ENCODE peak calls at places on chromosomes 16 and 17, in six cellular contexts. Z, W, M, V, X and U are unnamed samples.

GRCh38 chr16:30535106-30535776 is 583 bp upstream of the ZNF747 start:
- DNase-seq in Z (no peak), W (no peak), M (no peak), V (no peak), X (no peak), U (no peak)

GRCh38 chr17:40312131-40312731 is 3.3 kb downstream of the RARA start:
- DNase-seq in Z (no peak), W (no peak), M (no peak), V (no peak), X (no peak), U (no peak)

GRCh38 chr16:55284718-55285099 is 39.3 kb upstream of the IRX6 start:
- DNase-seq in Z (no peak), W (no peak), M (no peak), V (no peak), X (no peak), U (no peak)

GRCh38 chr16:79170565-79171242 is 429.8 kb downstream of the MAF start:
- DNase-seq in Z (no peak), W (no peak), M (no peak), V (no peak), X (no peak), U (no peak)

GRCh38 chr17:40181205-40181604 is 3.9 kb downstream of the RAPGEFL1 start:
- DNase-seq in Z (no peak), W (no peak), M (no peak), V (no peak), X (no peak), U (no peak)

GRCh38 chr17:82031303-82031884 is at the start of gene RAC3:
- DNase-seq in Z (peak), W (peak), M (no peak), V (no peak), X (no peak), U (no peak)

GRCh38 chr17:4331614-4332013 is 34.9 kb downstream of the UBE2G1 start:
- DNase-seq in Z (peak), W (peak), M (no peak), V (no peak), X (no peak), U (peak)

GRCh38 chr17:21174186-21174585 is 39.8 kb downstream of the TMEM11 start:
- DNase-seq in Z (no peak), W (no peak), M (no peak), V (no peak), X (no peak), U (no peak)

GRCh38 chr17:2106308-2106707 is 51.4 kb downstream of the HIC1 start:
- DNase-seq in Z (no peak), W (no peak), M (no peak), V (no peak), X (no peak), U (no peak)

GRCh38 chr16:4693956-4694663 is 748 bp downstream of the NUDT16L1 start:
- DNase-seq in Z (peak), W (peak), M (no peak), V (no peak), X (no peak), U (peak)

GRCh38 chr16:53414381-53414780 is 19.9 kb upstream of the RBL2 start:
- DNase-seq in Z (no peak), W (no peak), M (no peak), V (no peak), X (no peak), U (no peak)

GRCh38 chr16:1613728-1614225 is 1.6 kb downstream of the CRAMP1 start:
- DNase-seq in Z (no peak), W (no peak), M (no peak), V (no peak), X (no peak), U (no peak)

GRCh38 chr17:56130030-56130429 is 23.2 kb upstream of the ANKFN1 start:
- DNase-seq in Z (no peak), W (no peak), M (no peak), V (no peak), X (no peak), U (no peak)

GRCh38 chr17:55053855-55054254 is 85.3 kb downstream of the STXBP4 start:
- DNase-seq in Z (no peak), W (no peak), M (no peak), V (no peak), X (no peak), U (no peak)

GRCh38 chr16:24734382-24734781 is 4.9 kb downstream of the TNRC6A start:
- DNase-seq in Z (no peak), W (no peak), M (no peak), V (no peak), X (no peak), U (no peak)

GRCh38 chr17:50893183-50893993 is 27.2 kb upstream of the TOB1 start:
- DNase-seq in Z (no peak), W (no peak), M (no peak), V (no peak), X (peak), U (no peak)

GRCh38 chr17:83062011-83062817 is 17.2 kb upstream of the METRNL start:
- DNase-seq in Z (no peak), W (no peak), M (no peak), V (peak), X (no peak), U (no peak)

GRCh38 chr17:9232155-9232475 is 210.8 kb downstream of the NTN1 start:
- DNase-seq in Z (no peak), W (no peak), M (no peak), V (no peak), X (no peak), U (no peak)

GRCh38 chr17:17935321-17936271 is 36.6 kb downstream of the TOM1L2 start:
- DNase-seq in Z (no peak), W (no peak), M (no peak), V (no peak), X (peak), U (no peak)

GRCh38 chr17:50051082-50051576 is 4.8 kb upstream of the ITGA3 start:
- DNase-seq in Z (peak), W (no peak), M (no peak), V (no peak), X (no peak), U (no peak)

GRCh38 chr17:59357219-59357699 is 25.8 kb downstream of the YPEL2 start:
- DNase-seq in Z (no peak), W (no peak), M (no peak), V (no peak), X (no peak), U (no peak)

GRCh38 chr17:49969134-49969759 is at the start of gene DLX4:
- DNase-seq in Z (peak), W (no peak), M (no peak), V (peak), X (no peak), U (peak)

GRCh38 chr17:42760652-42761581 is at the start of gene RAMP2:
- DNase-seq in Z (no peak), W (no peak), M (no peak), V (peak), X (no peak), U (no peak)

DNA sequence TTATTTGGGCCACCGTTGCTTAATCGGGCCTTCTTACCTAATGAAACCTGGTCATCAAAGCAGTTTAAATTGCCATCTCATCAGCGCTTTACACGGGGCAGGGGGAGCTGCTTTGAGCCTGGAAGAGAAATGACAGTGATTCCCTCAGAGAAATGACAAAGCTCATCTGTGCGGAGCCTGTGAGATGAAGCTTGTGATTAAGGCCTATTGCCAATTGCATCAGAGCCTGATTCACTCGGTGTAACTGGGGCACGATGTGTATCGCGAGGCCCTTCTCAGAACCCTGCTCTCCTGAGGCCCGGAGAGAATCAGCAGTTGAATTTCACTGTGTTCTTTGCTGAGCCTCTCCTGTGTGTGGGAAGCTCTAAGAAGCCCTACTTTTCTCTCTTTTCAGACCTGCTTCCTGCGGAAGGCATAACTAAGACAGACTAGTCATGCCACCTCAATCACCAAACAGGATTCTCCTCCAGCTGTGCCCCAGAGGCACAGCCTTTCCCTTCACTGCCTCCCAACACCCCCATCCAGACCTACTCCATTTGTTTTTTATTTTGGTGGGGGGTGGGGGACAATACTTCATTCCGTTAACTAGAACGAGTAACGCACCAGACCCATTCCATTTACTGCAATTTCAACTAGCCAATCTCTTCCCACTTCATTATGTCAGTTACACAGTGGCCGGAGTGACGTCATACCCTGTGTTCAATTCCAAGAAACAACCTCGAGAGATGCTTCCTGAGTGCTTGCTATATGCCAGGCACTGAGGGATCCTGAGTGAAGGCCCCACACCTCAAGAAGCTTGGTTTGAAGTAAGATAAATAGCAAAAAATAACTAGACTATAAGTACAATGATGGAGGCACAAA is 8.9 kb upstream of the SIAH1 start:
- DNase-seq in Z (no peak), W (no peak), M (no peak), V (no peak), X (no peak), U (no peak)
- TF ChIP-seq POLR2AphosphoS5 in Z (no peak), W (no peak), M (no peak), V (no peak), X (no peak), U (no peak)

DNA sequence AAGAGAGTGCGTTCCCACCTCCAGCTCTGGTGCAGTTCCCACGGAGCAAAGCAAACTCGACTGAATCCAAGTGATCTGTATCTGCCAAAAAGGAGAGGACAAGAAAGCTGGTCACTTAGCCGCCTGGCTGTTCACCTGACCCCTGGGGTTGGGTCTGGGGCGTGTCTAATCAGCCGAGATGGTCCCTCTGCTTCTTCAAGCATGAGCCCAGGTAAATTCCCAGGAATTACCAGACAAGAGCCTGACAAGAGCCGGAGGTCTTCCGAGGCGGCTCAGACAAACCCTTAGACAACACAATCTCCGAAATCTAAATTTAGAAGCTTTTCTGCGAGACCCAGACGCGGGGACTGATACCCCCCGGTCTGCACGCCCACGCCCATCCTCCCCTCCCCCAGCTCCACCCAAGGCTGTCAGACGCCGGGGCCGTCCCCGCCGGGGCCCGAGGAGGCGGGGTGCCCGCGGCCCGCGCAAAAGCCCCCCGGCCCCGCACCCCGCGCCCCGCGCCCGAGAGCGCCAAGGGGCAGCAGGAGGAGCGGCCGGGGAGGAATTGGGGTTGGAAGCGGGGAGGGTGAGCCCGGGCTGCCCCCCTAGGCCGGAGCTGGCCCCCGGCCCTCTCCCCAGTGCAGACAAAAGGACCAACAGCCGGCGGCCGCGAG is 661 bp downstream of the ZNF821 start:
- DNase-seq in Z (peak), W (no peak), M (no peak), V (peak), X (no peak), U (peak)
- TF ChIP-seq TAF1 in Z (no peak), W (no peak), M (peak), V (no peak), X (no peak), U (no peak)

DNA sequence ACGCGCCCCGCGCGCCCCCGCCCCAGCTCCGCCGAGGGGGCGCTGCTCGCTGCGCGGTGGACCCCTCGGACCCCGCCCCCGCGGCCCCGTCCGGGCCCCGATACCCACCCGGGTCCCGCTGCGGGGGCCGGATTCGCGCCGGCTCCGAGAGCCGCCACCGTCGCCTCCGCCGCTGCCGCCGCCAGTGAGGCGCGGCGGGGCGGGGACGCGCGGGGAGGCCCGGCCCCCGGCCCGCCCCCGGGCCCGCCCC is at the start of gene TBC1D16:
- DNase-seq in Z (no peak), W (peak), M (no peak), V (no peak), X (no peak), U (no peak)
- TF ChIP-seq POLR2A in Z (no peak), W (no peak), M (no peak), V (no peak), X (no peak), U (no peak)

DNA sequence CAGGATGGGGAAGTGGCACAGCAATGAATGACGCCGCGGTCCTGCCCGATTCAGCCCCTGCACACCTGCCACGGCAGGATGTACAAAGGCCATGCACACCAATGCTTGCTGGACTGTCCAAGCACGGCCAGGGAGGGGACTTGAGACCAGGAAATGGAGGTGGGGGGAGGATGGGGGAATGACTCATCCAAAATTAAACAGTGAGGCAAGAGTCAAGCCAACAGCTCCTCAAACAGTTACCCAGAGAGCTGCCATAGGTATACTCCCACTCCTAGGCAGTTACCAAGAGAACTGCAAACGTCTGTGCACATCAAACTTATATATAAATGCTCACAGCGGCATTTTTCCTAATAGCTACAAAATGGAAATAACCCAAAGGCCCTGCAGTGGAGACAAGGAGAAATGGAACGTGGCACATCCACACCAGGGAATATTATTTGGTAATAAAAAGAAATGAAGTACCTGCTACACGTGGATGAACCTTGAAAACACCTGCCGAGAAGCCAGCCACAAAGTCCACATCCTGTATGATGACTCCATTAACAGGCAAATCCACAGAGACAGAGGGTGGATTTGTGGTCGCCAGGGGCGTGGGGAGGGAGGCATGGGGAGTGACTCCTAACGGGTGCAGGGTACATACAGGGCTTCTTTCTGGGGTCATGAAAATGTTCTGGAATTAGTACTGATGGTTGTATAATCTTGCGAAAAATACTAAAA is 54.1 kb downstream of the VAC14 start:
- DNase-seq in Z (peak), W (no peak), M (no peak), V (no peak), X (peak), U (no peak)
- TF ChIP-seq POLR2AphosphoS5 in Z (no peak), W (no peak), M (no peak), V (no peak), X (peak), U (no peak)

DNA sequence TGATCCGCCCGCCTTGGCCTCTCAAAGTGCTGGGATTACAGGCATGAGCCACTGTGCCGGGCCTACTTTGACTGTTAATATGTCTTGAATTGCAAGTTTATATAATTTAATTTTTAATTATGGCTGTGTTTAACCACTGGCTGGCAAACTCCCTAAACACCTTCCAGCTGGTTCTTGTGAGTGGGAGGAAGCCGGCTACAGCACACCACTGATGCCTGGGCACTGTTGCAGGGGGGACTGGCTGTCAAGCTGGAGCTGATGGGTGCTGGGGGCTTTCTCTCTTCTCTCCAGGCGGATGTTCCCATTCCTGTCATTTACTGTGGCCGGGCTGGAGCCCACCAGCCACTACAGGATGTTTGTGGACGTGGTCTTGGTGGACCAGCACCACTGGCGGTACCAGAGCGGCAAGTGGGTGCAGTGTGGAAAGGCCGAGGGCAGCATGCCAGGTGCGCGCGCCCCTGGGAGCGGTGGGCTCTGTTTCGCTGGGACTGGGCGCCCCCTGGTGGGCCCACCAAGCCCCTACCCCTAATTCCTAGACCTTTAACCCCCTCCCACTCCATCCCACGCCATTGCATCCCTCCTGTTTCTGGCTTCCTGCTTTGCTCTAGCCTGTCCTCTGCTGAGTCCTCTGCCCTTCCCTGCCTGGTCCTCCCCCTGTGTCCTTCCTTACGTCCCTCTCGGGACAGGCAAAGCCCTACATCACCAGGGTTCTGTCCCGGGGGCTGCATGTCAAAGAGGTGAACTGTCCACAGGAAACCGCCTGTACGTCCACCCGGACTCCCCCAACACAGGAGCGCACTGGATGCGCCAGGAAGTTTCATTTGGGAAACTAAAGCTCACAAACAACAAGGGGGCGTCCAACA is 9.5 kb downstream of the TBX21 start:
- DNase-seq in Z (peak), W (no peak), M (no peak), V (peak), X (peak), U (peak)
- TF ChIP-seq TAF1 in Z (no peak), W (no peak), M (no peak), V (no peak), X (no peak), U (no peak)

GRCh38 chr17:74850310-74850709 is 9.4 kb downstream of the GRIN2C start:
- DNase-seq in Z (no peak), W (no peak), M (no peak), V (no peak), X (no peak), U (no peak)

GRCh38 chr17:74852237-74853047 is 7.2 kb downstream of the GRIN2C start:
- DNase-seq in Z (peak), W (no peak), M (no peak), V (peak), X (peak), U (no peak)

GRCh38 chr17:74850914-74851313 is 8.8 kb downstream of the GRIN2C start:
- DNase-seq in Z (no peak), W (no peak), M (no peak), V (no peak), X (no peak), U (no peak)

GRCh38 chr17:74853048-74853397 is 6.7 kb downstream of the GRIN2C start:
- DNase-seq in Z (no peak), W (no peak), M (no peak), V (no peak), X (no peak), U (no peak)

DNA sequence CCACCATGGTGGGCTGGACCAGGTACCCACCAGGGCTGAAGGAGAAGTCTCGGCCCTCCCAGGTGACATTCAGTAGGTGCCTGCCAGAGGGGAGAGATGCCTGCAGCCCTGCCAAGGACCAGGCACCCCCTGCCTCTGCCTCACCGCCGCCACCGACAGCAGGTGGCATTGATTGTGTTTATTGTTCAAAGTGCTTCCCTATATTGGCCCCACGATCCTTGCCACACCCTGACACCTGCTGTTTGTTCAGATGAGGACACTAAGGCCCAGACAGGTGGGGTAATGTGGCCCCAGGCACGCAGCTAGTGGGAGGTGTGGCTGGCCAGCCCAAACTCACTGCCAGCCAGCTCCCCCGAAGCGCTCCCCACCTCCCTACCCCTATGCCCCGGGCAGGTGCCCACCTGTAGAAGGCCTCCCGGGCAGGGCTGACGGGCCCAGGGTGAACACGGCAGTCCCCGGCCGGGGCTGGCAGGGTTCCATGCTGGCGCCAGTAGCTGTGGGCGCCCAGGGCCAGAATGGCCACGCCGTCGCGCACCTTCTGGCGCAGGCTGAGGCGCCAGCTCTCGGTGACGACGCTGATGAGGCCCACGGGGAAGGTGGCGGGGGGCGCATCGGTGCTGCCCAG is 8.0 kb downstream of the GRIN2C start:
- DNase-seq in Z (no peak), W (no peak), M (no peak), V (no peak), X (no peak), U (no peak)
- TF ChIP-seq POLR2A in Z (no peak), W (no peak), M (no peak), V (no peak), X (no peak), U (no peak)